ENCODE peak calls at places on chromosomes 1 and 21, in four cellular contexts. T is neural progenitor cell, Q is trophoblast cell, H is mesendoderm. V is an unnamed sample.

GRCh38 chr1:218620956-218621355 is 275.8 kb downstream of the TGFB2 start:
- DNase-seq in T (no peak), Q (no peak), H (no peak), V (peak)

GRCh38 chr1:115423776-115424175 is 85.7 kb upstream of the NGF start:
- DNase-seq in T (no peak), Q (no peak), H (no peak), V (no peak)

GRCh38 chr1:186617860-186618780 is 62.1 kb downstream of the PTGS2 start:
- DNase-seq in T (no peak), Q (peak), H (no peak), V (peak)

GRCh38 chr1:8015036-8015808 is 10.9 kb downstream of the ERRFI1 start:
- DNase-seq in T (peak), Q (peak), H (peak), V (peak)

GRCh38 chr1:78334952-78335351 is 155.8 kb upstream of the PTGFR start:
- DNase-seq in T (no peak), Q (no peak), H (no peak), V (no peak)

GRCh38 chr1:46638921-46639320 is 22.3 kb upstream of the MOB3C start:
- DNase-seq in T (no peak), Q (no peak), H (no peak), V (no peak)

GRCh38 chr1:94055459-94056122 is 65.4 kb downstream of the ABCA4 start:
- DNase-seq in T (no peak), Q (no peak), H (no peak), V (peak)

GRCh38 chr21:14403681-14404318 is 20.9 kb upstream of the HSPA13 start:
- DNase-seq in T (peak), Q (no peak), H (no peak), V (peak)

GRCh38 chr1:38819516-38819915 is 40.1 kb downstream of the RRAGC start:
- DNase-seq in T (no peak), Q (no peak), H (no peak), V (no peak)

GRCh38 chr1:15410223-15410883 is 665 bp downstream of the EFHD2 start:
- DNase-seq in T (peak), Q (no peak), H (no peak), V (no peak)

GRCh38 chr1:66000033-66000637 is 207.4 kb downstream of the PDE4B start:
- DNase-seq in T (no peak), Q (no peak), H (no peak), V (no peak)

GRCh38 chr1:85245456-85245855 is 14.0 kb downstream of the C1orf52 start:
- DNase-seq in T (no peak), Q (no peak), H (no peak), V (peak)

GRCh38 chr1:7422561-7422960 is 348.5 kb upstream of the VAMP3 start:
- DNase-seq in T (no peak), Q (no peak), H (no peak), V (no peak)

GRCh38 chr1:181033799-181034391 is at the start of gene MR1:
- DNase-seq in T (peak), Q (peak), H (peak), V (peak)

GRCh38 chr1:154863702-154864174 is 6.3 kb downstream of the KCNN3 start:
- DNase-seq in T (peak), Q (peak), H (peak), V (no peak)

GRCh38 chr1:158112994-158113758 is 67.5 kb upstream of the CD1D start:
- DNase-seq in T (peak), Q (no peak), H (peak), V (no peak)

GRCh38 chr1:116533425-116533820 is 37.4 kb downstream of the CD58 start:
- DNase-seq in T (no peak), Q (no peak), H (no peak), V (no peak)

GRCh38 chr1:209845405-209845725 is 17.6 kb downstream of the UTP25 start:
- DNase-seq in T (no peak), Q (no peak), H (no peak), V (no peak)

GRCh38 chr1:117565745-117566455 is 39.9 kb upstream of the TENT5C start:
- DNase-seq in T (no peak), Q (no peak), H (no peak), V (no peak)

GRCh38 chr1:51328279-51328678 is 2.1 kb downstream of the TTC39A start:
- DNase-seq in T (no peak), Q (no peak), H (no peak), V (no peak)

GRCh38 chr1:197696372-197696771 is 78.9 kb downstream of the DENND1B start:
- DNase-seq in T (no peak), Q (no peak), H (no peak), V (peak)

GRCh38 chr1:172320723-172321122 is 99.8 kb upstream of the C1orf105 start:
- DNase-seq in T (no peak), Q (no peak), H (no peak), V (no peak)

GRCh38 chr1:172323666-172324065 is 96.8 kb upstream of the C1orf105 start:
- DNase-seq in T (no peak), Q (no peak), H (no peak), V (no peak)

GRCh38 chr1:172321429-172321828 is 99.1 kb upstream of the C1orf105 start:
- DNase-seq in T (no peak), Q (no peak), H (no peak), V (no peak)

GRCh38 chr1:172325562-172325961 is 94.9 kb upstream of the C1orf105 start:
- DNase-seq in T (no peak), Q (peak), H (no peak), V (peak)

GRCh38 chr1:172322219-172323061 is 98.0 kb upstream of the C1orf105 start:
- DNase-seq in T (no peak), Q (no peak), H (peak), V (peak)
- H3K4me3 ChIP-seq in T (no peak), Q (no peak), H (no peak), V (peak)

DNA sequence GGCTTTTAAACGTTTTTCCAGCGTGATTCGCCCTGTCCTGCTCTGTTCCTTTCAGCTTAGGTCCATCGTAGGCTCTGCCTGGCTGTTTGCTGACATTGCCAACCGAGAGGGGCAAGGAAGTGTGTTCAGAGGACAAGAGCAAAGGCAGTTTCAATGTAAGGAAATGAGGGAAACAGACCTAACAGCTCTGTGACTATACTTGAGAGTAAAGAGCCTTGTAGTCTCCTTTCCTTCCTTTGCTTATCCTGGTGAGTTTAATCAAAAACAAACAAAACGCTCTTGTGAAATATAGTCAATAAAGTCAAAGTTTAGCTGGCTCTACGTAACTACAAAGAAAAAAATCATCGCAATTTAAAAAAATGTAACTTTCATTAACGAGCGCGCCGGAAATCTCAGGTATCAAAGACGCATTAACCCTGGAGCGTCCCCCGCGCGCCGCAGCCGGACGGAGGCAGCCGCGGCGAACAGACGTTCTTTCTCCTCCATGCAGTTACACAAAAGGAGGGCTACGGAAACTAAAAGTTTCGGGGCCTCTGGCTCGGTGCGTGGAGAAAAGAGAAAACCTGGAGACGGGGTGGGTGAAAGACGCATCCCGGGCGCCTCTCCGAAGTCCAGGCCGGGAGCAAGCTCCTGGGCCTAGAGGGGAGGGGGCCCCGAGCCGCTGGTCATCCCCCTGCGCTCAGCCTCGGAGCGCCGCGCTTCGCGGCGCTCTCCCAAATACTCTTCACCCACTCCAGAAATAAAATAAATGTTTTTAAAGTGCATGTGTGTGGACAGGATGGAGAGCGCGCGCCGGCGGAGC is 594 bp upstream of the ADGRL2 start:
- DNase-seq in T (peak), Q (no peak), H (peak), V (peak)
- H3K9ac ChIP-seq in T (peak), Q (peak), H (peak), V (peak)

GRCh38 chr1:206682111-206682510 is 2.6 kb upstream of the MAPKAPK2 start:
- DNase-seq in T (no peak), Q (no peak), H (no peak), V (no peak)

GRCh38 chr1:206683313-206683712 is 1.4 kb upstream of the MAPKAPK2 start:
- DNase-seq in T (no peak), Q (no peak), H (no peak), V (no peak)

GRCh38 chr1:206680279-206680678 is 4.4 kb upstream of the MAPKAPK2 start:
- DNase-seq in T (no peak), Q (no peak), H (no peak), V (peak)

GRCh38 chr1:206679738-206680211 is 4.9 kb upstream of the MAPKAPK2 start:
- DNase-seq in T (no peak), Q (no peak), H (no peak), V (no peak)

GRCh38 chr1:206681359-206681758 is 3.3 kb upstream of the MAPKAPK2 start:
- DNase-seq in T (no peak), Q (no peak), H (no peak), V (no peak)
- H3K4me2 ChIP-seq in T (no peak), Q (no peak), H (no peak), V (no peak)

DNA sequence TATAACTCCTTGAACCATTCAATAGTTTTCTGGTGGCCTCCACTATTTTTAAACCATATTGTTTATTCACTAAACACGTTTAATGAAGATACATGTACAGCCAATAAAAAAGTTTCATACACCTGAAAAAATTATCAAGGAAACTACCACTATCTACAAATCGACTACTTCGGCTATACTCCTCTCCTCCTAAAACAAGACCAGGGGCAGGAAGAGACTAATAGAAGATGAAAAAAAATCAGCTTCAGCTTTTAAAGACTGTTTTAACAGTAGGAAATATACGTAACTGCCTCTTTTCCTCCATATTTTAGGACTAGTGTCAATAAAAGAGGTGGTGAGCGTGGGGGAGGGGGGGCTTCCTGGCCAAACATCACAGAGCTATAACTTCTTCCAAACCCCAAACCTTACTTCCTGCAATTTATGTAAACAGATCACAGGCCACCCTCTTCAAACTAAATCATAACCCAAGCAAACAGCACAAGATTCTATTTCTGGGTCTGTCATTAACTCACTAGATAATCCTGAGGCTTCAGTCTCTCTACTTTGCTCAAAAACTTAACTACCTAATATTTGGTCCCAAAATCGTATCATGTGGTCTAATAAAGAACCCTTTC is 15.1 kb downstream of the FOXJ3 start:
- DNase-seq in T (no peak), Q (no peak), H (no peak), V (no peak)
- H3K4me3 ChIP-seq in T (no peak), Q (no peak), H (no peak), V (no peak)

GRCh38 chr21:27564684-27565280 is 597.9 kb upstream of the ADAMTS5 start:
- DNase-seq in T (peak), Q (peak), H (peak), V (peak)
- H3K9ac ChIP-seq in T (no peak), Q (no peak), H (no peak), V (no peak)

DNA sequence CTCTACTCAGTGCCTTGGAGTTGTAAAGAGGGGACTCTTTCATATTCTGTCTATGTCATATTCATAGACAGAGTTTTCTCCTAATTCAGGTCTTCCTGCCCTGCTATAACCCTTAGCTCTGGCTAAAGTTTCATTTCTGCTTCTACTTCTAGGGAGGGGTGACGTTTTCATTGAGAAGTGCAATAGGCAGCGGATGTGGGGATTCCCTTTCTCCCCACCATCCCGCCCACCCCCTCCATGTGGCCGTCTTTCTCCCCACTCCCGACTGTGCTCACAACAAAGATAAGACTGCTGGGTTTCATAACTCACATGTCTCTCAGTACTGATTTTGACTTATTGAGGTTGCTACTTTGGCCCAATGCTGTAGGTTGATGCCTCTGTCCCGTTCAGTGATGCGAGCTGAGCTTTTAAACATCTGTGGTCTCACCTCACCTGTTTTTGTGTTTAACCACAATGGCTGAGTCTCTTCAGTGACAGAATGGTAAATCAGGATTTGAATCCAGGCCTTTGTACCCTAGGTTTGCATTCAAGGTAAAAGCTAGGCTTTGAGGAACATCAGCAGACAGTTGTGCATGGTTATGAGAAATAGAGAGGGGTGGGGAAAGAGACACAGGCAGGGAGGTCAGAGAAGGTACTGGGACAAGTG is 7.8 kb upstream of the KIF14 start:
- DNase-seq in T (no peak), Q (no peak), H (no peak), V (no peak)
- H3K4me2 ChIP-seq in T (no peak), Q (no peak), H (no peak), V (no peak)

V was measured in mammary epithelial cell.